ENCODE peak calls at places on chromosomes 12 and 14, in six cellular contexts. One of them, this sample, is unnamed.

GRCh38 chr14:67569651-67570290 is 30.3 kb downstream of the PIGH start:
- DNase-seq in fibroblast of the aortic adventitia: no peak
- DNase-seq in cardiac muscle cell: no peak
- DNase-seq in CD8-positive, alpha-beta memory T cell: no peak
- DNase-seq in ovary: no peak
- DNase-seq in HCT116: no peak
- DNase-seq in this sample: no peak

GRCh38 chr14:20679907-20680306 is 4.5 kb upstream of the RNASE4 start:
- DNase-seq in cardiac muscle cell: peak; percentile 40
- DNase-seq in ovary: no peak
- DNase-seq in fibroblast of the aortic adventitia: peak; percentile 57
- DNase-seq in CD8-positive, alpha-beta memory T cell: no peak
- DNase-seq in HCT116: no peak
- DNase-seq in this sample: no peak

GRCh38 chr12:90970471-90970870 is 15.5 kb upstream of the CCER1 start:
- DNase-seq in fibroblast of the aortic adventitia: no peak
- DNase-seq in HCT116: no peak
- DNase-seq in CD8-positive, alpha-beta memory T cell: no peak
- DNase-seq in ovary: no peak
- DNase-seq in cardiac muscle cell: no peak
- DNase-seq in this sample: no peak

GRCh38 chr14:31969371-31969770 is 107.7 kb upstream of the ARHGAP5 start:
- DNase-seq in cardiac muscle cell: no peak
- DNase-seq in fibroblast of the aortic adventitia: no peak
- DNase-seq in ovary: no peak
- DNase-seq in CD8-positive, alpha-beta memory T cell: no peak
- DNase-seq in HCT116: no peak
- DNase-seq in this sample: no peak

GRCh38 chr12:57744194-57744776 is 554 bp upstream of the TSPAN31 start:
- DNase-seq in CD8-positive, alpha-beta memory T cell: no peak
- DNase-seq in HCT116: peak; percentile 92
- DNase-seq in ovary: peak; percentile 60
- DNase-seq in cardiac muscle cell: no peak
- DNase-seq in fibroblast of the aortic adventitia: peak; percentile 90
- DNase-seq in this sample: peak; percentile 74

GRCh38 chr14:46054526-46054925 is 597.1 kb downstream of the RPL10L start:
- DNase-seq in cardiac muscle cell: no peak
- DNase-seq in ovary: no peak
- DNase-seq in CD8-positive, alpha-beta memory T cell: no peak
- DNase-seq in HCT116: no peak
- DNase-seq in fibroblast of the aortic adventitia: peak; percentile 1
- DNase-seq in this sample: no peak

GRCh38 chr14:76827696-76828301 is 1.6 kb downstream of the LRRC74A start:
- DNase-seq in fibroblast of the aortic adventitia: peak; percentile 36
- DNase-seq in ovary: peak; percentile 24
- DNase-seq in HCT116: no peak
- DNase-seq in cardiac muscle cell: no peak
- DNase-seq in CD8-positive, alpha-beta memory T cell: no peak
- DNase-seq in this sample: peak; percentile 75

GRCh38 chr12:14613718-14614117 is 46.0 kb upstream of the PLBD1 start:
- DNase-seq in CD8-positive, alpha-beta memory T cell: no peak
- DNase-seq in HCT116: no peak
- DNase-seq in fibroblast of the aortic adventitia: no peak
- DNase-seq in ovary: no peak
- DNase-seq in cardiac muscle cell: no peak
- DNase-seq in this sample: no peak

GRCh38 chr12:82695531-82695930 is 8.8 kb downstream of the TMTC2 start:
- DNase-seq in ovary: no peak
- DNase-seq in fibroblast of the aortic adventitia: no peak
- DNase-seq in HCT116: no peak
- DNase-seq in cardiac muscle cell: no peak
- DNase-seq in CD8-positive, alpha-beta memory T cell: no peak
- DNase-seq in this sample: no peak

GRCh38 chr14:23183076-23183475 is 384 bp downstream of the SLC7A8 start:
- DNase-seq in fibroblast of the aortic adventitia: no peak
- DNase-seq in CD8-positive, alpha-beta memory T cell: no peak
- DNase-seq in HCT116: no peak
- DNase-seq in ovary: no peak
- DNase-seq in cardiac muscle cell: no peak
- DNase-seq in this sample: no peak

GRCh38 chr12:117408161-117408791 is 46.9 kb upstream of the NOS1 start:
- DNase-seq in fibroblast of the aortic adventitia: no peak
- DNase-seq in cardiac muscle cell: peak; percentile 30
- DNase-seq in HCT116: no peak
- DNase-seq in ovary: no peak
- DNase-seq in CD8-positive, alpha-beta memory T cell: no peak
- DNase-seq in this sample: peak; percentile 22

GRCh38 chr12:113777751-113778150 is 188.4 kb downstream of the RBM19 start:
- DNase-seq in HCT116: no peak
- DNase-seq in CD8-positive, alpha-beta memory T cell: no peak
- DNase-seq in fibroblast of the aortic adventitia: no peak
- DNase-seq in cardiac muscle cell: no peak
- DNase-seq in ovary: no peak
- DNase-seq in this sample: no peak

GRCh38 chr12:51246254-51246853 is 7.7 kb downstream of the DAZAP2 start:
- DNase-seq in HCT116: no peak
- DNase-seq in cardiac muscle cell: no peak
- DNase-seq in CD8-positive, alpha-beta memory T cell: peak; percentile 37
- DNase-seq in fibroblast of the aortic adventitia: peak; percentile 56
- DNase-seq in ovary: no peak
- DNase-seq in this sample: no peak

GRCh38 chr12:80763874-80764273 is 47.2 kb downstream of the MYF5 start:
- DNase-seq in cardiac muscle cell: peak; percentile 61
- DNase-seq in HCT116: peak; percentile 39
- DNase-seq in fibroblast of the aortic adventitia: peak; percentile 80
- DNase-seq in CD8-positive, alpha-beta memory T cell: no peak
- DNase-seq in ovary: no peak
- DNase-seq in this sample: no peak

GRCh38 chr12:24821691-24822090 is 127.2 kb downstream of the BCAT1 start:
- DNase-seq in cardiac muscle cell: no peak
- DNase-seq in fibroblast of the aortic adventitia: peak; percentile 33
- DNase-seq in HCT116: no peak
- DNase-seq in CD8-positive, alpha-beta memory T cell: no peak
- DNase-seq in ovary: no peak
- DNase-seq in this sample: no peak

GRCh38 chr14:38210587-38211257 is 3.0 kb downstream of the SSTR1 start:
- DNase-seq in cardiac muscle cell: peak; percentile 65
- DNase-seq in ovary: no peak
- DNase-seq in HCT116: no peak
- DNase-seq in fibroblast of the aortic adventitia: peak; percentile 36
- DNase-seq in CD8-positive, alpha-beta memory T cell: no peak
- DNase-seq in this sample: no peak
- H3K4me3 ChIP-seq in cardiac muscle cell: no peak overlapping the region
- H3K4me3 ChIP-seq in ovary: no peak overlapping the region
- H3K4me3 ChIP-seq in HCT116: no peak overlapping the region
- H3K4me3 ChIP-seq in fibroblast of the aortic adventitia: peak overlapping the region; percentile 52
- H3K4me3 ChIP-seq in CD8-positive, alpha-beta memory T cell: no peak overlapping the region
- H3K4me3 ChIP-seq in this sample: peak overlapping the region; percentile 52

DNA sequence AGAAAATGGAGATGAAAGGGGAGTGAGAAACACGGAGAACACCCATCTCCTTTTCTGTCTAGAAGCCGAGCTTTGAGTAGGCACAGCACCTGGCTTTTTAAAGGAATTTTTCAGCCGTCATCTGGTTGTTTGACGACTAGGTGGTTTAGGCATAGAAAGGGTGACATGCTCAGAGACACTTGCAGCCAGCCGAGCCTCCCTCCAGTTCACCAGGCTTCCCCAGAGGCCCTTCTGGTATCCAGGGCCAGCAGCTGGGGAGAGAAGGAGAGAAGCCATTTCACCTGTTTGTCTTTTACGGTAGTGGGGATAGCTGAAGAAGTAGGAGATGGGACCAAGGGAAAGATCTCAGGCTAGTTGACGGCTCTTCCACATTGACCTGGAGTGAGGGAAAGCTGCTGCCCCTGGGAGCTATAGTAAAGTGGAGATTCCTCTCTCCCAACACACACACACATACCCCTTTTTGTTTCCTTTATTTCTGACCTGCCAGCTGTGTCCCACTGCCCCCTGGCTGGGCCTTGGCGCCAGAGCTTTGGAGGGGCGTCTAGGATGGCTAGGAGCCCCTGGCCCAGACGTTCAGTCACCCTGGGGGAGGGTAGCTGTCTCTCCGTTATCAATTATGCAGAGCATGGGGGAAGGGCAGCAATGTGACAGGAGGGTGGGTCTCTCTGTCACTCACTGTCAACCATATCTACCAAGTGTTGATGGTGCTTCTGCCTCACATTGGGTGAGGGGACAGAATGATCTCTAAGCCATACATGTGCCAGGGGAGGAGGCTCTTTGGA is 5.5 kb downstream of the MAP3K12 start:
- DNase-seq in HCT116: no peak
- DNase-seq in ovary: no peak
- DNase-seq in cardiac muscle cell: peak; percentile 36
- DNase-seq in fibroblast of the aortic adventitia: no peak
- DNase-seq in CD8-positive, alpha-beta memory T cell: no peak
- DNase-seq in this sample: no peak
- H3K4me3 ChIP-seq in HCT116: peak overlapping the region; percentile 59
- H3K4me3 ChIP-seq in ovary: peak overlapping the region; percentile 59
- H3K4me3 ChIP-seq in cardiac muscle cell: peak overlapping the region; percentile 35
- H3K4me3 ChIP-seq in fibroblast of the aortic adventitia: peak overlapping the region; percentile 65
- H3K4me3 ChIP-seq in CD8-positive, alpha-beta memory T cell: peak overlapping the region; percentile 67
- H3K4me3 ChIP-seq in this sample: peak overlapping the region; percentile 66

DNA sequence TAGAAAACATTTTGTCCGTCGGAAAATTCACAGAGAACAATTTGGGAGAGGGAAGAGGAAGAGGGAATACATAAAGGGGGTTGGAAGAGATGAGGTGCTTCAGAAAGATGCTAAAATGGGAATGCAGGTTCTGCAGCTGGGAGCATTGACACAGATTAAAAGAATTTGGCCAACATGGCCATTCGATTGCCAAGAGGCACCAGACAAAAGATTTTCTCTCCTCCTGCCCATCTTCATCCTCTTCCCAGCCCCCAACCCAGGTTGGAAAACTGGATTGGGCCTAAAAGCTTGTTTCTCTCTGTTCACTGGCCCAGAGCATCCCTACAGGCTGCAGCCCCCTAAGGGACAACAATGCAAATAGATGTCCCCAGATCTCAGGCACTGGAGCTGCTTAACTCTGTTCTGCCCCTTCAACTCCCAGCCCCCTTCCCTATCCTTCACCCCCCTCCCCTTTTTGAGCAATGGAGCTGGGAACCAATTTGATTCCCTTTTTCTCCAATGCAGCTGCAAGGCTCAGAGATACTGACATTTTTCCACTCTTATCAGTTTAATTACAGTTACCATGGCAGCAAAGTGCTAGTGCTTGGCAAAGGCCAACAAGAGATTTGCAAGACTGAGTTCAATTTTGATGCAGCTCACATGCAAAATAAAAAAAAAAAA is 1.9 kb downstream of the LMO3 start:
- DNase-seq in HCT116: no peak
- DNase-seq in cardiac muscle cell: peak; percentile 70
- DNase-seq in ovary: no peak
- DNase-seq in fibroblast of the aortic adventitia: peak; percentile 47
- DNase-seq in CD8-positive, alpha-beta memory T cell: no peak
- DNase-seq in this sample: no peak
- H3K4me3 ChIP-seq in HCT116: no peak overlapping the region
- H3K4me3 ChIP-seq in cardiac muscle cell: peak overlapping the region; percentile 86
- H3K4me3 ChIP-seq in ovary: peak overlapping the region; percentile 40
- H3K4me3 ChIP-seq in fibroblast of the aortic adventitia: no peak overlapping the region
- H3K4me3 ChIP-seq in CD8-positive, alpha-beta memory T cell: no peak overlapping the region
- H3K4me3 ChIP-seq in this sample: no peak overlapping the region

GRCh38 chr14:60738843-60739508 is 4.4 kb downstream of the MNAT1 start:
- DNase-seq in fibroblast of the aortic adventitia: peak; percentile 41
- DNase-seq in HCT116: no peak
- DNase-seq in cardiac muscle cell: no peak
- DNase-seq in ovary: peak; percentile 23
- DNase-seq in CD8-positive, alpha-beta memory T cell: no peak
- DNase-seq in this sample: no peak

GRCh38 chr14:60732840-60733483 is 1.6 kb upstream of the MNAT1 start:
- DNase-seq in HCT116: no peak
- DNase-seq in CD8-positive, alpha-beta memory T cell: no peak
- DNase-seq in fibroblast of the aortic adventitia: no peak
- DNase-seq in cardiac muscle cell: no peak
- DNase-seq in ovary: no peak
- DNase-seq in this sample: no peak

GRCh38 chr14:60734465-60735242 is at the start of gene MNAT1:
- DNase-seq in ovary: peak; percentile 69
- DNase-seq in fibroblast of the aortic adventitia: peak; percentile 91
- DNase-seq in HCT116: peak; percentile 78
- DNase-seq in cardiac muscle cell: peak; percentile 86
- DNase-seq in CD8-positive, alpha-beta memory T cell: peak; percentile 64
- DNase-seq in this sample: peak; percentile 71

DNA sequence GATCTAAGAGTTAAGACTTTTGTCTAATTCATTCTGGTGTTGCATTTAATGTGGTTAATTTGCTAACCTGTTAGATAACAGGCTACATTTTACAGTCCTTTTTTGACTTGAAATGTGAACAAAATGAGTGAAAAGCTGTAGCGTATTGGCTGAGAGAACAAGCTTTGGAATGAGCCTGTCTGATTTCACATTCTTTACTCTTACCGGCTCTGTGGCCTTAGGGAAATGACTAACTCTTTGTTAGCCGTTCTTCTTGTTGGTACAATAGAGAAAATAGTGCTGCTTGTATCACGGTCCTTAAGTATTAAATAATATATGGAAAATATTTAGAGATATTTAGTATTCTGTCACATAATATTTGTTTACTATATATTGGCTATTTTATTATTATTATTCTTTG is 1.9 kb downstream of the MNAT1 start:
- DNase-seq in fibroblast of the aortic adventitia: peak; percentile 77
- DNase-seq in ovary: no peak
- DNase-seq in cardiac muscle cell: peak; percentile 5
- DNase-seq in CD8-positive, alpha-beta memory T cell: no peak
- DNase-seq in HCT116: no peak
- DNase-seq in this sample: no peak
- H3K4me3 ChIP-seq in fibroblast of the aortic adventitia: peak overlapping the region; percentile 95
- H3K4me3 ChIP-seq in ovary: no peak overlapping the region
- H3K4me3 ChIP-seq in cardiac muscle cell: peak overlapping the region; percentile 86
- H3K4me3 ChIP-seq in CD8-positive, alpha-beta memory T cell: no peak overlapping the region
- H3K4me3 ChIP-seq in HCT116: no peak overlapping the region
- H3K4me3 ChIP-seq in this sample: peak overlapping the region; percentile 71

DNA sequence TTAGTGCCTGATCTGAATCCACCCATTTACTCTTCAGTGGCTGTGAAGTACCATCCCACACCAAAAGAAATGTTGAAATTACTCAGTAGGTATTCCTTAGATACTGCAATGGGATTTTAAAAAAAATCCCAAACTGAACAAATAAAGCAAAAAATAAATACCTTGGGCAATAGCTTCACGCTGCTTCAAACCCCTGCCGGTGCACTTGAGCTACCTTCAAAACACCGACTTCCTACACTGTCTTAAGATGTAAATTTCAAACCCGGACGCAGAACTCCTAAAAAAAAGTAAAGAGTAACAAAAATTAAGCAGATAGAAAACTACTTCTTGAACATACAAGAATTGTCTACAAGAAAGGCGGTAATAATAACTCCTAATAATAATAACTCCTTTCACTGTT is 677 bp downstream of the ABCC9 start:
- DNase-seq in ovary: no peak
- DNase-seq in fibroblast of the aortic adventitia: no peak
- DNase-seq in CD8-positive, alpha-beta memory T cell: no peak
- DNase-seq in cardiac muscle cell: peak; percentile 0
- DNase-seq in HCT116: no peak
- DNase-seq in this sample: no peak
- H3K4me3 ChIP-seq in ovary: peak overlapping the region; percentile 50
- H3K4me3 ChIP-seq in fibroblast of the aortic adventitia: peak overlapping the region; percentile 70
- H3K4me3 ChIP-seq in CD8-positive, alpha-beta memory T cell: no peak overlapping the region
- H3K4me3 ChIP-seq in cardiac muscle cell: peak overlapping the region; percentile 43
- H3K4me3 ChIP-seq in HCT116: no peak overlapping the region
- H3K4me3 ChIP-seq in this sample: peak overlapping the region; percentile 63

DNA sequence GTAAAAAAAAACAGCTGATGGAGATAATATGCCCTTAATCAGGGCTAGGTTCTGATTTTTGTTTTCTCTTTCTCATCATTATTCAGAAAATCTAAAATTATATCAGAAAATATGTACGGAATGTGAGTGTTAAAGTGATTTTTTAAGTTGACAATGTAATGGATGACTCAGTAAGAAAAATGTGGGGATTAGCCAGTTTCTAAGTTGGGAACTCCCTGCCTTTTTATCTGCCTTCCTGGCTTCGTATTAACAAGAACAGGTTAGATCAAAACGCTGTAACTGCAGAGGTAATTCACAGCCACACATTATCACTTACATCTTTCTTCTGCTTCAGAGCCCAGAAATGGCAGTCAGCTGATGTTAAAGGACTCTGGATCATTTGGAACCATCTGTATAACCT is 135.9 kb upstream of the SLC16A7 start:
- DNase-seq in CD8-positive, alpha-beta memory T cell: no peak
- DNase-seq in cardiac muscle cell: no peak
- DNase-seq in HCT116: no peak
- DNase-seq in fibroblast of the aortic adventitia: peak; percentile 78
- DNase-seq in ovary: no peak
- DNase-seq in this sample: no peak
- H3K4me3 ChIP-seq in CD8-positive, alpha-beta memory T cell: no peak overlapping the region
- H3K4me3 ChIP-seq in cardiac muscle cell: no peak overlapping the region
- H3K4me3 ChIP-seq in HCT116: no peak overlapping the region
- H3K4me3 ChIP-seq in fibroblast of the aortic adventitia: no peak overlapping the region
- H3K4me3 ChIP-seq in ovary: no peak overlapping the region
- H3K4me3 ChIP-seq in this sample: no peak overlapping the region